ENCODE peak calls at places on chromosomes 6 and 20, in eight cellular contexts. Y is progenitor cell of endocrine pancreas; X is CD4-positive, alpha-beta T cell; W is WTC11; Q is GM12878; R is HCT116; J is esophagus muscularis mucosa; Z is transverse colon. K is an unnamed sample.

GRCh38 chr20:45343445-45343866 is 4.8 kb downstream of the SDC4 start:
- DNase-seq in X (no peak), W (no peak), Z (peak), Q (no peak), J (no peak), Y (peak), R (no peak), K (no peak)

GRCh38 chr20:2337142-2337541 is 41.3 kb downstream of the TGM3 start:
- DNase-seq in Q (no peak), Z (no peak), W (no peak), X (no peak), R (no peak), Y (no peak), J (no peak), K (no peak)

GRCh38 chr20:56715902-56716519 is 86.9 kb downstream of the TFAP2C start:
- DNase-seq in Q (no peak), Z (no peak), J (no peak), Y (no peak), W (no peak), X (no peak), R (no peak), K (no peak)

GRCh38 chr6:38187285-38187684 is 367.8 kb downstream of the ZFAND3 start:
- DNase-seq in X (no peak), W (no peak), Q (no peak), J (no peak), Y (no peak), R (no peak), Z (no peak), K (no peak)

GRCh38 chr6:30781697-30782424 is 37.5 kb upstream of the IER3 start:
- DNase-seq in Z (peak), W (no peak), R (peak), Y (no peak), Q (peak), J (peak), X (no peak), K (no peak)

GRCh38 chr20:31690124-31690666 is 32.5 kb downstream of the BCL2L1 start:
- DNase-seq in W (no peak), Z (no peak), Y (no peak), J (no peak), R (no peak), Q (no peak), X (no peak), K (no peak)

GRCh38 chr20:45947110-45947866 is 12.8 kb downstream of the PCIF1 start:
- DNase-seq in Q (no peak), X (no peak), Y (no peak), R (no peak), Z (no peak), J (no peak), W (no peak), K (no peak)

GRCh38 chr6:136161950-136162349 is 88.2 kb downstream of the MTFR2 start:
- DNase-seq in J (no peak), W (no peak), Q (no peak), Y (no peak), X (no peak), R (no peak), Z (no peak), K (no peak)

GRCh38 chr6:7672066-7673062 is 53.5 kb upstream of the BMP6 start:
- DNase-seq in Q (no peak), W (no peak), Y (no peak), X (no peak), R (no peak), J (no peak), Z (no peak), K (no peak)

GRCh38 chr6:7671581-7671980 is 54.3 kb upstream of the BMP6 start:
- DNase-seq in Q (no peak), R (no peak), W (no peak), Z (no peak), Y (no peak), X (no peak), J (no peak), K (no peak)

GRCh38 chr6:7671076-7671475 is 54.8 kb upstream of the BMP6 start:
- DNase-seq in Y (no peak), J (no peak), Z (no peak), X (no peak), Q (no peak), R (no peak), W (no peak), K (no peak)

GRCh38 chr6:7674291-7674690 is 51.6 kb upstream of the BMP6 start:
- DNase-seq in Q (no peak), Z (no peak), X (no peak), J (no peak), R (no peak), Y (no peak), W (no peak), K (no peak)

DNA sequence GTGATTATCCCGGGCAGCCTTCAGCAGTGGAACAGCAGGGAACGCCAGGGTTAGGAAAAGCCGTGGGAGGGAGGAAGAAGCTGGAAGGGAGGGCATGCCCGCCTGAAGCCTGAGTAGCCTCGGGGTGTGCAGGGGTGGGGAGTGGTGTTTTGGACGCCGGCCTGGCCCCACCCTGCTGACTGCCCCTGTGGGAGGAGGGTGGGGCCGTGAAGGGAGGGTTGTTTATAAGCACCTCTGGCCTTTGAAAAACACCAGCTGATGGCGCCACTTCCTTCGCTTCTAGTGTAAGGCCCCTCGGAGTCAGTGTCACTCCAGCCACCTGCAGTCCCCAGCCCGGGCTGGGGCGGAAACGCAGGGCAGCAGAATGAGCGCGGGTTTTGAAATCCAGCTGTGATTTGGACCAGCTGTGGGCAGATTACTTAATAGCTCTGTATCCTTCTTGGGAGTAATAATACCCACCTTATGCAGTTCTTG is 52.8 kb upstream of the BMP6 start:
- DNase-seq in J (no peak), R (peak), W (peak), X (no peak), Y (no peak), Q (no peak), Z (peak), K (peak)
- TF ChIP-seq CTCF in J (no peak), R (peak), W (no peak), X (no peak), Y (peak), Q (no peak), Z (no peak), K (no peak)

GRCh38 chr6:12369781-12370262 is 79.7 kb downstream of the EDN1 start:
- DNase-seq in J (no peak), R (no peak), X (no peak), Y (no peak), Z (no peak), Q (peak), W (no peak), K (no peak)
- TF ChIP-seq CTCF in J (no peak), R (no peak), X (no peak), Y (no peak), Z (no peak), Q (peak), W (no peak), K (no peak)

GRCh38 chr20:5126512-5127203 is at the start of gene CDS2:
- DNase-seq in R (peak), Y (peak), W (peak), Q (peak), J (peak), X (peak), Z (peak), K (peak)
- TF ChIP-seq CTCF in R (peak), Y (peak), W (no peak), Q (peak), J (peak), X (peak), Z (peak), K (peak)

GRCh38 chr6:141117869-141118268 is 1014.9 kb upstream of the GJE1 start:
- DNase-seq in Q (no peak), W (no peak), Z (no peak), X (no peak), R (no peak), J (no peak), Y (no peak), K (no peak)

GRCh38 chr6:141123084-141123483 is 1009.6 kb upstream of the GJE1 start:
- DNase-seq in J (no peak), R (no peak), Q (no peak), Y (no peak), X (no peak), Z (no peak), W (no peak), K (no peak)

GRCh38 chr6:141123497-141123896 is 1009.2 kb upstream of the GJE1 start:
- DNase-seq in R (no peak), Z (no peak), W (no peak), J (no peak), X (no peak), Y (no peak), Q (no peak), K (no peak)

DNA sequence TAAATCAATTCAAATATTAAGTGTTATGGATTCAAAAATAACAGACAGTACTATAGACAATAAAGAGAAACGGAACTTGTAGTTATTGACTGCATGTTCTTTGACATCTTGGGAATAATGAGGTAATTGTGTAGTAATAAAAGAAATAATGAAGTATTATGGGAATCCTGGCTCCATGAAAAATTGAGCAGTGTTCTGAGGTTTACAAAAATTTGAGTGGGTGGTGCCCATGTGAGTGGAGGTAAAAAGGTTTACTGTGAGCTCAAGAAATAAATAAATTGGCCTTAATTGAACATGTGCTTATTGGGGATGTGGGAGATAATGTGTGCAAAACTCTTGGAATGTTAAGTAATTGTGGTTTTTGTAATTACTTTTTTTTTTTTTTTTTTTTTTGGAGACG is 1013.7 kb upstream of the GJE1 start:
- DNase-seq in Q (no peak), Z (no peak), Y (no peak), J (no peak), W (no peak), X (no peak), R (no peak), K (no peak)
- TF ChIP-seq CTCF in Q (no peak), Z (no peak), Y (no peak), J (no peak), W (no peak), X (no peak), R (no peak), K (no peak)

GRCh38 chr6:86706449-86706848 is 230.9 kb upstream of the HTR1E start:
- DNase-seq in J (no peak), Y (no peak), R (no peak), W (peak), Z (no peak), X (no peak), Q (no peak), K (peak)
- TF ChIP-seq CTCF in J (peak), Y (peak), R (peak), W (no peak), Z (no peak), X (no peak), Q (peak), K (no peak)

GRCh38 chr6:139355172-139355571 is 19.3 kb downstream of the CITED2 start:
- DNase-seq in W (no peak), J (no peak), R (no peak), X (no peak), Q (no peak), Y (no peak), Z (no peak), K (no peak)

GRCh38 chr6:139355777-139356445 is 18.5 kb downstream of the CITED2 start:
- DNase-seq in W (no peak), X (no peak), Q (no peak), Y (no peak), J (no peak), Z (no peak), R (no peak), K (no peak)

GRCh38 chr6:139361211-139361610 is 13.2 kb downstream of the CITED2 start:
- DNase-seq in Q (no peak), Z (no peak), W (no peak), Y (no peak), R (no peak), J (no peak), X (no peak), K (no peak)

GRCh38 chr6:139354177-139354576 is 20.3 kb downstream of the CITED2 start:
- DNase-seq in W (no peak), Y (no peak), Z (no peak), Q (no peak), X (no peak), R (no peak), J (no peak), K (no peak)

DNA sequence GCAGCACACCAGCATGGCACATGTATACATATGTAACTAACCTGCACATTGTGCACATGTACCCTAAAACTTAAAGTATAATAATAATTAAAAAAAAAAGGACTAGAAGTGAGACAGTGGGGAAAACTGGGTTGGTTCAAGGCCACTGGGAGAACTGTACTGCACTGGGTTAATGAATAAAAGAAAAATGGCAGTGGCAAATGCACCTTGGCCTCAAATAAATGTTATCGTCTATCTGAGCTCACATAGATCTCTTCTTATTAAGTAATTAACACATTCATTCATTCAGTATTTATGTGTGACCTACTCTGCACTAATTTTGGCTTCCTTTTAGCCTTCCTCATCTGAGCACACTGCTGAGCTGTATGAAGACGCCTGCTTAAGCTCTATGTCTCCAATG is 17.5 kb downstream of the CITED2 start:
- DNase-seq in R (no peak), Y (no peak), X (no peak), Z (no peak), J (no peak), W (no peak), Q (no peak), K (no peak)
- TF ChIP-seq CTCF in R (no peak), Y (no peak), X (no peak), Z (no peak), J (no peak), W (no peak), Q (no peak), K (no peak)

GRCh38 chr20:10745790-10746189 is 72.0 kb upstream of the JAG1 start:
- DNase-seq in Y (no peak), J (no peak), X (no peak), Z (no peak), W (no peak), Q (no peak), R (no peak), K (no peak)

GRCh38 chr20:10752206-10752605 is 78.4 kb upstream of the JAG1 start:
- DNase-seq in J (no peak), X (no peak), Q (no peak), R (no peak), Y (no peak), Z (no peak), W (no peak), K (no peak)

GRCh38 chr20:10741060-10741459 is 67.3 kb upstream of the JAG1 start:
- DNase-seq in W (no peak), X (no peak), R (no peak), Z (no peak), Y (no peak), J (no peak), Q (no peak), K (no peak)

GRCh38 chr20:10747019-10747418 is 73.2 kb upstream of the JAG1 start:
- DNase-seq in J (no peak), Q (no peak), Z (peak), R (no peak), X (no peak), Y (no peak), W (no peak), K (no peak)
- TF ChIP-seq CTCF in J (no peak), Q (no peak), Z (no peak), R (no peak), X (no peak), Y (no peak), W (no peak), K (no peak)

DNA sequence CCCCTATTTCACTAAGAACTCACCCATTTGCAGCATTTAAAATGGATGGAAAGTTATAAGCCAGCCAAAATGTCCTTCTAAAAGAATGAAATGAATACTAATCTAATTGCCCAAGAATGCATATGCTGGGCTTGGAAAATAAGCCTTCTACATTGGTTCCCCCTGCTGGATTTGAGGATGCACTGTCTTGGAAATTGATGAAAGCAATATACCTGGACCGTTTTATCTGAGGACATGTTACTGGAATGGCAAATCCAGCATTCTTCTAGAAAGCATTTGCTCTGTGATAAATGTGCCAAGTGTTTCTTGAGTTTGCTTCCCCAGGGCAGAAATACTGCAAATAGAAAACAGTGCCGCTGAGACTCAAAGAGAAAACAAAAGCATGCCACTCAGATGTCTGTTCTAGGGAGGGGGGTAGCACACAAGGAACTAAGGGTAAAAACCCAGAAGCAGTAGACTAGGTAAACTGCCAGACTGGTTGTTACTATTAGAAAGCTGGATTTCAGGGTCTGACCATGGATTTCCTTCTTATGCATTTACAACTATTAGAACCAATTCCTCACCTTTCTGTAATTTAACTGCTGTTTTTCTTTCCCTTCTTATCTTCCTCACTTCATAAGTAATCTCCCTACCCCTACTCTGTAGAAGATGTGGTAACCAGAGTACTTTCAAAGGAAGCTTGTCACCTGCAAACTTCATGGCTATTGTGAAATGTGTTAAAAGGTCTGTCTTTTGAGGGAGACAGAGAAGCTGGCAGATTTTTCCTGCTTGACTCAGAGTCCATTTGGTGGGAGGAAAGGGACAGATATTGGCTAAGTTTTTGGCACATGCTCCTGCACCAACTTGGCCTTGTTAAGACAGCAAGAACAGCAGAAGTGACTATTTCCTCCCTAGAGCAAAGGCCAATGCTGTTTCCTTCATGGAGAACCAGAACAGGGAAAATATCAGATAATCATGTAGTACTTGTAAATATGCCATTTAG is 642.6 kb downstream of the KIF16B start:
- DNase-seq in J (peak), Q (no peak), Y (no peak), R (no peak), Z (no peak), W (no peak), X (no peak), K (no peak)
- TF ChIP-seq CTCF in J (peak), Q (peak), Y (peak), R (peak), Z (peak), W (peak), X (no peak), K (peak)

GRCh38 chr20:62413025-62413580 is 6.0 kb upstream of the CABLES2 start:
- DNase-seq in Y (no peak), X (no peak), W (no peak), Z (peak), R (no peak), J (no peak), Q (no peak), K (no peak)

GRCh38 chr20:62412194-62413024 is 5.3 kb upstream of the CABLES2 start:
- DNase-seq in Q (no peak), X (no peak), R (no peak), J (no peak), Z (peak), W (no peak), Y (no peak), K (no peak)

GRCh38 chr20:62411479-62412193 is 4.6 kb upstream of the CABLES2 start:
- DNase-seq in X (no peak), J (no peak), W (no peak), R (no peak), Z (peak), Q (no peak), Y (no peak), K (no peak)

GRCh38 chr20:62415354-62416111 is 8.4 kb upstream of the CABLES2 start:
- DNase-seq in Z (no peak), Y (no peak), X (no peak), J (no peak), R (no peak), Q (no peak), W (no peak), K (no peak)

DNA sequence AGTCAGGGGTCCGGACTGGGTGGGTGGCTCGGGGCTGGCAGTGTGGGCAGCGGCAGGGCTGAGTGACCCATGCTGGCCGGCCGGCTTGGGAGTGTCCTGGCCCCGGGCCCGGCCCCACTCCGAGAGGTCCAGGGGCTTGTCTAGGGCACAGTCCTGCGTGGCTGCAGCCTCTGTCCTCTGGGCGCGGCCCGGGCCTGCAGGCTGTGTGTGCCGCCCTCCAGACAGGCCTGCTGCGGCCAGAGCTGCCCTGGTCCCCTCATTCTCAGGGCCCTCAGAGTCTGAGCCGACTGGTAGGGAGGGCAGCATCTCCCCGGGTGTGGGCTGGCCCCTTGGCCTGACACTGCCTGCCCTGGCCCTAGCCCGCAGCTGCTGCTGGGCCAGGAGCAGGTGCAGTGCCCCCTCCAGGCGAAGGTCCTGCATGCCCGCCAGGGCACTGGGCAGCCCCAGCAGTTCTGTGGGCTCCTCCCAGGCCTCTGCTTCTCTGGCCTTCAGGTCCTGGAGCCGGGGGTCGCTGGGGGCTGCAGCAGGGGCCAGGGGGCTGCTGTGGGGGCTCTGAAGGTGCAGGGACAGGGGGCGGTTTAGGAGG is 6.9 kb upstream of the CABLES2 start:
- DNase-seq in X (no peak), J (no peak), R (no peak), W (peak), Q (no peak), Z (no peak), Y (no peak), K (peak)
- TF ChIP-seq CTCF in X (no peak), J (no peak), R (peak), W (no peak), Q (no peak), Z (no peak), Y (no peak), K (no peak)

K was measured in endothelial cell.